ENCODE peak calls at places on chromosomes 7 and 10, in four cellular contexts. B is WTC11, L is psoas muscle, I is left ventricle myocardium inferior. Y is an unnamed sample.

GRCh38 chr10:15325243-15326002 is 45.7 kb downstream of the FAM171A1 start:
- DNase-seq in B (no peak), L (no peak), I (no peak), Y (no peak)

GRCh38 chr7:2029936-2030335 is 202.8 kb downstream of the MAD1L1 start:
- DNase-seq in B (peak; percentile 7), L (peak; percentile 28), I (peak; percentile 9), Y (no peak)

GRCh38 chr7:69654381-69654780 is 56.1 kb downstream of the AUTS2 start:
- DNase-seq in B (no peak), L (peak; percentile 51), I (no peak), Y (no peak)

GRCh38 chr7:2014391-2015241 is 218.1 kb downstream of the MAD1L1 start:
- DNase-seq in B (peak; percentile 10), L (peak; percentile 45), I (peak; percentile 12), Y (no peak)

GRCh38 chr7:42673951-42674350 is 237.9 kb downstream of the C7orf25 start:
- DNase-seq in B (no peak), L (no peak), I (no peak), Y (no peak)

GRCh38 chr10:73556855-73557254 is 34.3 kb downstream of the USP54 start:
- DNase-seq in B (no peak), L (no peak), I (no peak), Y (no peak)

GRCh38 chr7:156881676-156882075 is 11.3 kb downstream of the LMBR1 start:
- DNase-seq in B (no peak), L (no peak), I (no peak), Y (no peak)

GRCh38 chr10:54402576-54402975 is 398.5 kb downstream of the PCDH15 start:
- DNase-seq in B (no peak), L (no peak), I (no peak), Y (no peak)

GRCh38 chr10:14801693-14802092 is 27.0 kb upstream of the FAM107B start:
- DNase-seq in B (peak; percentile 21), L (no peak), I (no peak), Y (no peak)

GRCh38 chr10:120948889-120949382 is 97.8 kb downstream of the WDR11 start:
- DNase-seq in B (peak; percentile 81), L (peak; percentile 73), I (peak; percentile 75), Y (peak; percentile 86)

GRCh38 chr7:117381357-117381756 is 45.9 kb downstream of the ASZ1 start:
- DNase-seq in B (no peak), L (no peak), I (no peak), Y (no peak)

GRCh38 chr10:21234761-21235160 is 290.7 kb downstream of the SKIDA1 start:
- DNase-seq in B (no peak), L (no peak), I (no peak), Y (no peak)

GRCh38 chr7:12436126-12436525 is 32.5 kb upstream of the VWDE start:
- DNase-seq in B (no peak), L (no peak), I (no peak), Y (no peak)

GRCh38 chr7:22430457-22430856 is 69.5 kb downstream of the STEAP1B start:
- DNase-seq in B (no peak), L (no peak), I (no peak), Y (no peak)

GRCh38 chr10:73887038-73888015 is 13.0 kb upstream of the CAMK2G start:
- DNase-seq in B (no peak), L (peak; percentile 93), I (peak; percentile 79), Y (no peak)

GRCh38 chr7:44324204-44325126 is 929 bp downstream of the CAMK2B start:
- DNase-seq in B (no peak), L (no peak), I (no peak), Y (no peak)

GRCh38 chr7:65371468-65371867 is 2.2 kb upstream of the ZNF92 start:
- DNase-seq in B (no peak), L (no peak), I (no peak), Y (no peak)

GRCh38 chr7:1679966-1680730 is 10.1 kb downstream of the ELFN1 start:
- DNase-seq in B (no peak), L (no peak), I (no peak), Y (peak; percentile 7)

GRCh38 chr10:131093346-131093745 is 218.2 kb downstream of the TCERG1L start:
- DNase-seq in B (no peak), L (no peak), I (no peak), Y (no peak)

GRCh38 chr10:107576746-107577145 is 412.2 kb upstream of the SORCS1 start:
- DNase-seq in B (no peak), L (no peak), I (no peak), Y (no peak)

GRCh38 chr10:65968437-65968836 is 957.4 kb upstream of the LRRTM3 start:
- DNase-seq in B (no peak), L (no peak), I (no peak), Y (no peak)

GRCh38 chr7:64312826-64313225 is 935 bp upstream of the ZNF736 start:
- DNase-seq in B (no peak), L (no peak), I (no peak), Y (no peak)

GRCh38 chr10:44660271-44660670 is 250.9 kb upstream of the TMEM72 start:
- DNase-seq in B (no peak), L (no peak), I (no peak), Y (no peak)

GRCh38 chr7:98126311-98127142 is 19.9 kb downstream of the LMTK2 start:
- DNase-seq in B (no peak), L (no peak), I (no peak), Y (no peak)

GRCh38 chr7:7565746-7566650 is 686 bp upstream of the MIOS start:
- DNase-seq in B (no peak), L (no peak), I (no peak), Y (peak; percentile 11)

GRCh38 chr10:1576467-1577259 is 160.7 kb downstream of the ADARB2 start:
- DNase-seq in B (no peak), L (no peak), I (no peak), Y (no peak)

GRCh38 chr7:123645516-123645915 is 10.2 kb upstream of the LMOD2 start:
- DNase-seq in B (no peak), L (peak; percentile 80), I (peak; percentile 45), Y (no peak)

GRCh38 chr10:114550756-114551290 is 107.3 kb downstream of the ABLIM1 start:
- DNase-seq in B (no peak), L (no peak), I (no peak), Y (no peak)

GRCh38 chr7:86999737-87000136 is 59.7 kb downstream of the ELAPOR2 start:
- DNase-seq in B (no peak), L (no peak), I (no peak), Y (no peak)

GRCh38 chr10:2897619-2898508 is 169.5 kb upstream of the PFKP start:
- DNase-seq in B (no peak), L (no peak), I (no peak), Y (no peak)

GRCh38 chr10:11699546-11700097 is 42.6 kb upstream of the ECHDC3 start:
- DNase-seq in B (no peak), L (no peak), I (no peak), Y (no peak)

GRCh38 chr7:66597472-66597871 is 31.2 kb upstream of the KCTD7 start:
- DNase-seq in B (no peak), L (no peak), I (no peak), Y (no peak)

GRCh38 chr7:99394188-99394502 is 14.3 kb downstream of the PDAP1 start:
- DNase-seq in B (no peak), L (no peak), I (no peak), Y (no peak)

GRCh38 chr7:64888561-64888900 is 14.5 kb upstream of the ZNF273 start:
- DNase-seq in B (no peak), L (no peak), I (no peak), Y (no peak)

GRCh38 chr7:115658223-115658622 is 372.3 kb downstream of the TFEC start:
- DNase-seq in B (no peak), L (no peak), I (no peak), Y (no peak)
- TF ChIP-seq CTCF in B (no peak), L (no peak), I (no peak), Y (no peak)

GRCh38 chr10:13587367-13587766 is 602 bp downstream of the PRPF18 start:
- DNase-seq in B (no peak), L (no peak), I (no peak), Y (peak; percentile 12)

GRCh38 chr10:13592306-13592705 is 5.5 kb downstream of the PRPF18 start:
- DNase-seq in B (no peak), L (no peak), I (no peak), Y (no peak)

GRCh38 chr10:13586676-13587355 is at the start of gene PRPF18:
- DNase-seq in B (peak; percentile 94), L (peak; percentile 96), I (peak; percentile 91), Y (peak; percentile 97)

GRCh38 chr10:13590886-13591285 is 4.1 kb downstream of the PRPF18 start:
- DNase-seq in B (no peak), L (no peak), I (no peak), Y (no peak)

DNA sequence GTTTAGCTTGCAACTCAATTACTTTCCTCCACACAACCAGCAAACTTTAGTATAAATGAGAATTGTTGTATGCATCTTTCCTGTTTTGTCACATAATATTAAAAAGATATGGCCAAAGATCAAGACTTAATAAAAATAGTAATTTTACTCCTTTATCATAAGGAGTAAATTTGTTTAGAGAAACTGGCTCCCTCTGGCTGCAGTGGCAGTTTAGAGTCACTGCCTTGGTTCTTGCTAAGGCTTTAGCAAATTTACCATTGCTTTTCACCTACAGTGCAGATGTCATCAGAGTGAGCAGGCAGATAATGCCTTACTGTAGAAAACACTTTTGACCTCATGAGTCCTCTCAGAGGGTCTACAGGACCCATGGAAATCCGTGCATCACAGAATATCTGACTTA is 2.6 kb downstream of the PRPF18 start:
- DNase-seq in B (no peak), L (no peak), I (no peak), Y (no peak)
- TF ChIP-seq CTCF in B (no peak), L (no peak), I (no peak), Y (peak; percentile 12)

DNA sequence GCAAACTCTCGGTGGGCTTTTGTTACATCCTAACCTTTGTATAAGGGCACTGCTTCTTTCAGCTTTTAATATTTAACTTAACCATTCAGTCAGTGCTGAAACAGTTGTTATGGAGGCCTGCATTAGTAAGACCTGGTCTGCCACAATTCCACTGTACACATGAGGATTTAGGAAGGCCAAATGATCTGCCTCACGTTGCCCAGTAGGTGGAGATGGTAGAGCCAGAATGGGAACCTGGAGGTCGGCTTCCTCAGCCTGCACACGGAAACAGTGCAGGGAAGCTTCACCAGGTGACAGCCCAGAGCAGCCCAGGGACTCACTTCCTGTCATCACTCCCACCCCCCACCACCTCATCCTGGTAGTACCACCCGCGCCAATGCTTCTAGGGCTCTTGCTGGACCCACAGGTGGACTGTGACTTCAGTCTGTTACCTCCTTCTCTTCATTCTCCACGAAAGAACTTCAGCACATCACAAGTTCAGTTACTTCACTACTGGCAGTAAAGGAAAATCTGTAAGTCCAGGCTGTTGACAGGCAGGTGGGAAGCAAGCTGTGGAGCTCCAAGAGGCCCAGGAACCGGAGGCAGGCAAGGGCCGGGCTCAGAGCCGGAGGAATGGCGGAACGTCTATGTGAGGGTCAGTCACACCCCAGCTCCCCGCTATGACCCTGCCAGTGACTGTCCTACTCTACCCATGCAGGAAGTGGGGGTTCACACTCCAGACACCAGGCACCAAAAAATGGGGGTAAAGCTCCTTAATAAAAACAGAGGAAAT is 480.3 kb upstream of the C7orf33 start:
- DNase-seq in B (peak; percentile 21), L (no peak), I (no peak), Y (no peak)
- TF ChIP-seq CTCF in B (peak; percentile 23), L (no peak), I (peak; percentile 57), Y (no peak)

GRCh38 chr7:35971133-35971995 is 170.5 kb downstream of the SEPTIN7 start:
- DNase-seq in B (no peak), L (no peak), I (no peak), Y (peak; percentile 33)
- TF ChIP-seq CTCF in B (no peak), L (peak; percentile 20), I (peak; percentile 54), Y (peak; percentile 29)

Y was measured in GM10248.